ENCODE peak calls at places on chromosomes 7 and 10, in six cellular contexts. T is CD4-positive, alpha-beta memory T cell; S is fibroblast of lung; H is right lobe of liver; C is lung; R is thoracic aorta. P is an unnamed sample.

GRCh38 chr10:48364659-48365405 is 58.4 kb downstream of the MAPK8 start:
- DNase-seq in R (no peak), C (no peak), H (no peak), S (peak), T (no peak), P (no peak)

GRCh38 chr7:69819306-69819705 is 221.0 kb downstream of the AUTS2 start:
- DNase-seq in H (no peak), S (no peak), T (no peak), C (no peak), R (no peak), P (no peak)

GRCh38 chr10:73625004-73625883 is 16.0 kb downstream of the MYOZ1 start:
- DNase-seq in C (no peak), H (peak), R (no peak), S (peak), T (no peak), P (no peak)

GRCh38 chr10:69045441-69046300 is 42.2 kb upstream of the SRGN start:
- DNase-seq in T (peak), H (no peak), R (no peak), S (peak), C (no peak), P (peak)

GRCh38 chr7:129271500-129272355 is 46.9 kb downstream of the AHCYL2 start:
- DNase-seq in H (no peak), T (peak), C (peak), R (no peak), S (peak), P (no peak)

GRCh38 chr10:99449023-99449422 is 18.6 kb upstream of the GOT1 start:
- DNase-seq in T (no peak), R (no peak), H (no peak), S (no peak), C (no peak), P (no peak)

GRCh38 chr7:142959202-142959601 is 3.0 kb downstream of the KEL start:
- DNase-seq in T (no peak), C (no peak), H (no peak), S (no peak), R (no peak), P (no peak)

GRCh38 chr7:134932707-134933370 is 53.5 kb upstream of the AGBL3 start:
- DNase-seq in R (peak), C (no peak), T (no peak), S (peak), H (no peak), P (no peak)

GRCh38 chr10:3105166-3105565 is 37.8 kb downstream of the PFKP start:
- DNase-seq in T (no peak), S (no peak), R (no peak), C (no peak), H (no peak), P (no peak)
- H3K27ac ChIP-seq in T (no peak), S (no peak), R (peak), C (no peak), H (no peak), P (peak)

GRCh38 chr7:102466097-102466496 is 1.3 kb downstream of the LRWD1 start:
- DNase-seq in H (no peak), C (no peak), R (no peak), S (no peak), T (no peak), P (no peak)
- H3K4me3 ChIP-seq in H (no peak), C (no peak), R (peak), S (peak), T (no peak), P (no peak)

DNA sequence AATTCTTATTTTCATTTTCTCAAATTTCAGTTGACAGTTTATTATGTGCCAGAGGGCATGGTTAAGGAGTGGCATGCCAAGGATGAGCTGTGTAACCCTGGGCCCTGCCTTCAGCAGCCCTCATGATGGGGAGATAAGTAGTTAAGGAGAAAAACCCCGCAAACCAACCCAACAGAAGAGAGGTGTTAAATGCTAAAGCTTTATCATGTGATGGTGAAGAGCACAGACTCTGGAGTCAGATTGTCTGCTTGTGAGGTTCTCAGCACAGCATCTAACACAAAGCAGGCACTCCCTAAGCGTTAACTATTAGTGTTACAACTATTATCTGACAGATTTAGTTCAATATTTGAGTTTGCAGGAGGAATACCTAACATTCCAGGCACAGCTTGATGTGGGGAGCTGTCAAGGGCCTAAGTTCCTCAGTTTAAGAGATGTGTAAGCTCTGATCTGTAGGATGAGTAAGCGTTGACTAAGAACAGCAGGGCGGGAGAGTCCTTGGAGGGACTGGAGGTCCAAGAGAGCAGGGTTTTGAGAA is 29.6 kb downstream of the STAM start:
- DNase-seq in C (no peak), H (no peak), T (no peak), R (no peak), S (peak), P (peak)
- H3K27ac ChIP-seq in C (no peak), H (no peak), T (peak), R (no peak), S (peak), P (peak)

GRCh38 chr10:121595806-121596667 is 2.2 kb downstream of the FGFR2 start:
- DNase-seq in S (no peak), T (no peak), R (no peak), H (no peak), C (no peak), P (no peak)
- H3K4me3 ChIP-seq in S (no peak), T (no peak), R (peak), H (peak), C (peak), P (no peak)

DNA sequence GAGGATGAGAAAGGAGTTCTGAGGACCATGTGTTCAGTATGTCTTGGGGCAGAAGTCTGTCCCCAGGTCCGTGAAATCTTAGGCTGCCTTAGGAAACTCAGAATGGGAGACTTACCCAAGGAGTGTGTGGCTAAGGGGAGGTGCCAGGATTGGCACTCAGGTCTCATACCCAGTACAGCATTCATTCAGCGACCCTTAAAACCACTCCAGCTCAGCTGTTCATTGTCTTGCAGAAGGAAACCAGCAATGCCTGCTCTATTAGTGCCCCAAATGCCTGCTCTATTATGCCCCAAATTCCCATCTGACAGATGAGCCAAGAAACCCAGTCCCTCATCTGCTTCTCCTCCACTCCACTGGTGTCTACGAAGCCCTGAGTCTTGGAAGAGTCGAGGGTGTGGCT is 147.8 kb downstream of the NEURL1 start:
- DNase-seq in C (no peak), R (no peak), S (no peak), H (no peak), T (no peak), P (no peak)
- H3K27ac ChIP-seq in C (no peak), R (no peak), S (no peak), H (no peak), T (no peak), P (no peak)

GRCh38 chr10:5888843-5889623 is 660 bp downstream of the ANKRD16 start:
- DNase-seq in C (peak), R (no peak), H (peak), T (peak), S (peak), P (no peak)
- H3K4me3 ChIP-seq in C (peak), R (peak), H (peak), T (peak), S (peak), P (peak)

P was measured in RWPE2.